ENCODE peak calls at places on chromosome 2, in six cellular contexts. S, R, W, X, U and F are unnamed samples.

GRCh38 chr2:72794572-72794971 is 31.3 kb downstream of the EXOC6B start:
- DNase-seq in S (no peak), R (no peak), W (no peak), X (no peak), U (no peak), F (no peak)

GRCh38 chr2:134866498-134867099 is 28.2 kb downstream of the ACMSD start:
- DNase-seq in S (no peak), R (no peak), W (no peak), X (no peak), U (no peak), F (no peak)

GRCh38 chr2:240948905-240949790 is 43.0 kb downstream of the CROCC2 start:
- DNase-seq in S (no peak), R (no peak), W (peak), X (no peak), U (no peak), F (no peak)

GRCh38 chr2:204635478-204635877 is 90.2 kb downstream of the PARD3B start:
- DNase-seq in S (no peak), R (no peak), W (no peak), X (no peak), U (no peak), F (no peak)

GRCh38 chr2:30208453-30208852 is 22.9 kb upstream of the LBH start:
- DNase-seq in S (peak), R (no peak), W (peak), X (peak), U (no peak), F (peak)

GRCh38 chr2:224160917-224161316 is 121.8 kb upstream of the SERPINE2 start:
- DNase-seq in S (no peak), R (no peak), W (no peak), X (peak), U (no peak), F (no peak)

GRCh38 chr2:126437016-126437415 is 218.9 kb upstream of the GYPC start:
- DNase-seq in S (no peak), R (no peak), W (no peak), X (no peak), U (no peak), F (no peak)

GRCh38 chr2:224669449-224669848 is 46.7 kb downstream of the CCDC195 start:
- DNase-seq in S (no peak), R (no peak), W (no peak), X (no peak), U (no peak), F (no peak)

GRCh38 chr2:144607899-144608477 is 88.1 kb upstream of the ZEB2 start:
- DNase-seq in S (no peak), R (no peak), W (peak), X (peak), U (no peak), F (no peak)

GRCh38 chr2:234366891-234367290 is 130.0 kb downstream of the ARL4C start:
- DNase-seq in S (no peak), R (no peak), W (no peak), X (peak), U (no peak), F (no peak)

GRCh38 chr2:54099370-54099769 is 16.0 kb upstream of the ACYP2 start:
- DNase-seq in S (no peak), R (no peak), W (no peak), X (no peak), U (no peak), F (no peak)

GRCh38 chr2:8986327-8986976 is 17.0 kb downstream of the MBOAT2 start:
- DNase-seq in S (peak), R (no peak), W (no peak), X (no peak), U (no peak), F (no peak)

GRCh38 chr2:113278073-113278811 is 479 bp downstream of the PAX8 start:
- DNase-seq in S (no peak), R (no peak), W (no peak), X (no peak), U (no peak), F (no peak)